ENCODE peak calls at places on chromosomes 5 and 9, in nine cellular contexts. P, G, C, N, D, H, S, W and X are unnamed samples.
A peak's percentile ranks its signal among the peaks of the same experiment; 100 is the strongest.

GRCh38 chr5:73137575-73138530 is 17.5 kb downstream of the TMEM171 start:
- DNase-seq in P (no peak), G (no peak), C (no peak), N (no peak), D (no peak), H (no peak), S (no peak), W (no peak), X (no peak)

GRCh38 chr5:132566657-132567056 is 9.9 kb downstream of the RAD50 start:
- DNase-seq in P (no peak), G (no peak), C (no peak), N (no peak), D (no peak), H (no peak), S (no peak), W (no peak), X (no peak)

GRCh38 chr5:1832511-1833250 is 31.5 kb downstream of the NDUFS6 start:
- DNase-seq in P (no peak), G (no peak), C (no peak), N (no peak), D (no peak), H (no peak), S (no peak), W (no peak), X (no peak)

GRCh38 chr5:87872986-87873385 is 395.7 kb downstream of the TMEM161B start:
- DNase-seq in P (no peak), G (no peak), C (no peak), N (peak; percentile 9), D (no peak), H (no peak), S (no peak), W (no peak), X (no peak)

GRCh38 chr9:115328228-115328627 is 210.3 kb upstream of the TNC start:
- DNase-seq in P (no peak), G (no peak), C (no peak), N (no peak), D (no peak), H (no peak), S (peak; percentile 78), W (peak; percentile 85), X (no peak)

GRCh38 chr5:180804129-180804601 is 1.6 kb upstream of the MGAT1 start:
- DNase-seq in P (no peak), G (no peak), C (no peak), N (no peak), D (no peak), H (no peak), S (no peak), W (no peak), X (no peak)

GRCh38 chr5:177546262-177546741 is 8.1 kb downstream of the FAM193B start:
- DNase-seq in P (no peak), G (no peak), C (peak; percentile 99), N (no peak), D (peak; percentile 98), H (no peak), S (peak; percentile 99), W (peak; percentile 98), X (no peak)

GRCh38 chr5:66697796-66698564 is 101.8 kb downstream of the MAST4 start:
- DNase-seq in P (no peak), G (no peak), C (peak; percentile 7), N (no peak), D (no peak), H (no peak), S (no peak), W (no peak), X (no peak)

GRCh38 chr5:138459311-138459710 is 6.0 kb upstream of the EGR1 start:
- DNase-seq in P (peak; percentile 54), G (peak; percentile 58), C (no peak), N (no peak), D (no peak), H (peak; percentile 72), S (no peak), W (no peak), X (no peak)

GRCh38 chr9:89534464-89534863 is 36.6 kb upstream of the SEMA4D start:
- DNase-seq in P (no peak), G (no peak), C (no peak), N (no peak), D (no peak), H (no peak), S (no peak), W (no peak), X (no peak)

GRCh38 chr9:35350212-35350611 is 139.7 kb upstream of the RUSC2 start:
- DNase-seq in P (no peak), G (no peak), C (no peak), N (no peak), D (no peak), H (no peak), S (no peak), W (no peak), X (no peak)

GRCh38 chr5:142779163-142779562 is 9.0 kb downstream of the ARHGAP26 start:
- DNase-seq in P (no peak), G (no peak), C (peak; percentile 24), N (no peak), D (peak; percentile 39), H (no peak), S (peak; percentile 51), W (peak; percentile 20), X (no peak)

GRCh38 chr5:175688352-175689146 is 30.7 kb downstream of the HRH2 start:
- DNase-seq in P (no peak), G (no peak), C (no peak), N (no peak), D (no peak), H (no peak), S (no peak), W (no peak), X (no peak)

GRCh38 chr5:30499402-30499801 is 694.1 kb upstream of the CDH6 start:
- DNase-seq in P (no peak), G (no peak), C (no peak), N (no peak), D (no peak), H (no peak), S (no peak), W (no peak), X (no peak)

GRCh38 chr5:128356011-128356410 is 182.0 kb downstream of the FBN2 start:
- DNase-seq in P (no peak), G (no peak), C (peak; percentile 6), N (peak; percentile 34), D (peak; percentile 38), H (no peak), S (no peak), W (no peak), X (no peak)

GRCh38 chr9:122216138-122216797 is 12.5 kb downstream of the LHX6 start:
- DNase-seq in P (no peak), G (no peak), C (no peak), N (no peak), D (no peak), H (no peak), S (no peak), W (no peak), X (no peak)

GRCh38 chr9:114386361-114386885 is 1.4 kb downstream of the AKNA start:
- DNase-seq in P (no peak), G (no peak), C (no peak), N (no peak), D (no peak), H (no peak), S (no peak), W (no peak), X (no peak)